ENCODE peak calls at places on chromosomes 16 and 17, in five cellular contexts. S is MM.1S, N is cardiac muscle cell, P is ovary, Y is AG09309. Q is an unnamed sample.

GRCh38 chr17:74642995-74643394 is 19.5 kb upstream of the CD300E start:
- DNase-seq in N (no peak), S (no peak), P (no peak), Y (no peak), Q (no peak)

GRCh38 chr17:58344047-58344790 is 7.8 kb downstream of the SUPT4H1 start:
- DNase-seq in P (no peak), N (peak), Y (no peak), S (peak), Q (no peak)

GRCh38 chr16:19139436-19140091 is 25.8 kb downstream of the ITPRIPL2 start:
- DNase-seq in P (no peak), N (no peak), Y (no peak), S (no peak), Q (no peak)

GRCh38 chr16:13307255-13307654 is 405.9 kb downstream of the SHISA9 start:
- DNase-seq in P (no peak), Y (no peak), N (no peak), S (no peak), Q (peak)

GRCh38 chr17:62644487-62645173 is 17.2 kb downstream of the MRC2 start:
- DNase-seq in P (no peak), Y (no peak), S (no peak), N (no peak), Q (no peak)

GRCh38 chr17:66814570-66814969 is 20.3 kb upstream of the CACNG5 start:
- DNase-seq in S (no peak), Y (no peak), P (no peak), N (no peak), Q (no peak)

GRCh38 chr16:67874147-67874771 is 1.4 kb downstream of the EDC4 start:
- DNase-seq in P (no peak), Y (no peak), S (no peak), N (no peak), Q (no peak)

GRCh38 chr17:62111562-62112180 is 46.6 kb upstream of the MED13 start:
- DNase-seq in S (peak), Y (no peak), P (no peak), N (no peak), Q (no peak)

GRCh38 chr17:19723967-19724366 is 7.6 kb upstream of the SLC47A2 start:
- DNase-seq in S (no peak), Y (no peak), P (no peak), N (no peak), Q (no peak)

GRCh38 chr16:73048292-73049050 is 543 bp upstream of the ZFHX3 start:
- DNase-seq in P (peak), Y (no peak), S (no peak), N (peak), Q (no peak)

GRCh38 chr17:80254396-80255241 is 6.0 kb upstream of the RNF213 start:
- DNase-seq in P (no peak), S (peak), Y (peak), N (peak), Q (peak)

GRCh38 chr16:24344791-24345190 is 88.7 kb downstream of the CACNG3 start:
- DNase-seq in S (no peak), Y (no peak), N (no peak), P (no peak), Q (no peak)

GRCh38 chr17:66829386-66829864 is 5.5 kb upstream of the CACNG5 start:
- DNase-seq in S (no peak), N (peak), P (peak), Y (peak), Q (peak)

GRCh38 chr16:54846761-54847160 is 83.9 kb upstream of the IRX5 start:
- DNase-seq in N (no peak), P (no peak), S (peak), Y (no peak), Q (no peak)

GRCh38 chr16:48206594-48207242 is 37.4 kb upstream of the LONP2 start:
- DNase-seq in N (peak), S (no peak), P (no peak), Y (no peak), Q (no peak)

GRCh38 chr16:67571464-67571863 is 9.1 kb downstream of the CTCF start:
- DNase-seq in S (no peak), N (peak), P (no peak), Y (no peak), Q (no peak)

GRCh38 chr17:40363480-40363838 is 1.1 kb downstream of the GJD3 start:
- DNase-seq in S (no peak), P (no peak), Y (no peak), N (peak), Q (no peak)

GRCh38 chr17:77441130-77441920 is 300.6 kb downstream of the SEC14L1 start:
- DNase-seq in N (peak), S (peak), P (no peak), Y (no peak), Q (no peak)
- TF ChIP-seq CTCF in N (no peak), S (peak), P (no peak), Y (no peak), Q (no peak)

GRCh38 chr16:85302848-85303353 is 190.6 kb upstream of the CIBAR2 start:
- DNase-seq in S (no peak), N (no peak), Y (no peak), P (no peak), Q (no peak)
- H3K4me3 ChIP-seq in S (no peak), N (no peak), Y (no peak), P (no peak), Q (no peak)

GRCh38 chr16:81831722-81832126 is 52.6 kb downstream of the PLCG2 start:
- DNase-seq in N (peak), Y (no peak), S (peak), P (no peak), Q (no peak)
- TF ChIP-seq CTCF in N (no peak), Y (no peak), S (peak), P (no peak), Q (no peak)

GRCh38 chr16:3377917-3378316 is 22.2 kb downstream of the OR2C1 start:
- DNase-seq in P (no peak), S (no peak), Y (no peak), N (no peak), Q (no peak)
- H3K4me3 ChIP-seq in P (no peak), S (no peak), Y (no peak), N (no peak), Q (no peak)

GRCh38 chr16:58487566-58488351 is 12.2 kb upstream of the NDRG4 start:
- DNase-seq in Y (no peak), P (peak), S (peak), N (peak), Q (no peak)
- TF ChIP-seq CTCF in Y (peak), P (peak), S (peak), N (peak), Q (peak)

GRCh38 chr17:15502315-15503112 is 35.1 kb upstream of the CDRT4 start:
- DNase-seq in P (peak), N (peak), S (no peak), Y (peak), Q (no peak)
- H3K4me3 ChIP-seq in P (peak), N (no peak), S (no peak), Y (peak), Q (no peak)

DNA sequence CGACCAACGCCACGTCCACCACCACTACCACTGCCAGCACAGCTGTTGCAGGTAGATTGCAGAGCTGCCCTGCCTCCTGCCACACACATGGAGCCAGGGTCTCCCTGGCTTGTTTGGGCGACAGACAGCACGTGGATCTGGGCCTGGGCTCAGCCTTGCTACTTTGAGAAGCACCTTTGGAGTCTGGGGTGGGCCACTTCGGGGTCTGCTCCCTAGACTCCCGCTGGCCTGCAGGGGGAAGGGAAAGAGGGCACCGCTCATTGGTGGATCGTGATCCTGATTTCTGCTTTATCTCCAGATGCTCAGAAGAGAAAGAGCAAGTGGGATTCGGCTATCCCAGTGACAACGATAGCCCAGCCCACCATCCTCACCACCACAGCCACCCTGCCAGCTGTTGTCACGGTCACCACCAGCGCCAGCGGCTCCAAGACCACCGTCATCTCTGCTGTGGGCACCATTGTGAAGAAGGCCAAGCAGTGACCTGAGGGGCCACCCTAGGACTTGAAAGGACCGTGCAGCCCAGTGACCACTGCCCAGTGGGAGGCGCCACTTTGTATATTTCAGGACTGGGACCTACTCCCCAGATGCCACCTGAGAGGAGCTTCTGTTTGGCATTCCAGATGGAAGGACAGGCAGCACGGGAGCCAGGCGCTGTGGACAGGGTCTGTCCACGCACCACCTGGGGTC is 15.1 kb upstream of the ITGB4 start:
- DNase-seq in Y (no peak), S (no peak), N (no peak), P (no peak), Q (no peak)
- TF ChIP-seq CTCF in Y (no peak), S (no peak), N (no peak), P (no peak), Q (no peak)

DNA sequence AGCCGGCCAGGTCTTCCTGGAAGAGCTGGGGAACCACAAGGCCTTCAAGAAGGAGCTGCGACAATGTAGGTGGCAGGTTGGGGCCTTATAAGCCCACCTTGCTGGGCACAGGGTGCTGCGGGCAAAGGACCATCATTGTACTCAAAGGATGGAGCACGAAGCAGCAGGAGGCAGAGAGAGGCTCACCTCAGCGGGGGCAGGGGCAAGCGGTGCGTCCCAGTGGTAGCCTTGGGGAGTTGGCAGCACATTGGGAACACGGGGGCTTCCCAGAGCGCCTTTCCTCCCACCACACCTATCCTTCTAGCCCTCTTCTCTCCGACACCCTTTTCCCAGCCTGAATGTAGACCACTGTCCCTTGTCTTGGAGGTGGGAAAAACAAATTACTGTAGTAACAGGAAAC is 2.1 kb downstream of the CNP start:
- DNase-seq in Y (no peak), N (no peak), P (no peak), S (no peak), Q (no peak)
- H3K4me3 ChIP-seq in Y (no peak), N (no peak), P (no peak), S (no peak), Q (no peak)

DNA sequence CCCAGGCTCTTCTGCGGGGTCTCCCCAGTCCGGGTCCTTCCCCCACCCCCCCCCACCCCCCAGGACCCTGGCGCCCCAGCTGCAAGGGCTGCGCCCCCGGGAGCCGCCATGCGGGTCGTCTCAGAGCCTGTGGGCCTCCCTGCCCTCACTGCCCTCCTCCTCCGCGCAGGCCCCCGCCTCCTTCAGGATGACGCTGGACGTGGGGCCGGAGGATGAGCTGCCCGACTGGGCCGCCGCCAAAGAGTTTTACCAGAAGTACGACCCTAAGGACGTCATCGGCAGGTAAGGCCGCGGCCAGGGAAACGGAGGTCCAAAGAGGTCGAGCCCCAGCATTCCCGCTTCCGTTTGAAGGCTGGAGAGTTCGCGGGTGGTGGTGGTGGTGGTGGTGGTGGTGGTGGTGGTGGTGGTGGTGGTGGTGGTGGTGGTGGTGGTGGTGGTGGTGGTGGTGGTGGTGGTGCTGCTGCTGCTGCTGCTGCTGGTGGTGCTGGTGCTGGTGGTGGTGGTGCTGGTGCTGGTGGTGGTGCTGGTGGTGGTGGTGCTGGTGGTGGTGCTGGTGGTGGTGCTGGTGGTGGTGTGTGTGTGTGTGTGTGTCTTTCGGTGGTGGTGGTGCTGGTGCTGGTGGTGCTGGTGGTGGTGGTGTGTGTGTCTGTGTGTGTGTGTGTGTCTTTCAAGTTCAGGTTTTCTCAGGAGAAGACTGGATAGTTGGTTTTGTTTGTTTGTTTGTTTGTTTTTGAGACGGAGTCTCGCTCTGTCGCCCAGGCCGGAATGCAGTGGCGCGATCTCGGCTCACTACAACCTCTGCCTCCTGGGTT is 615 bp downstream of the PHKG2 start:
- DNase-seq in Y (no peak), P (peak), N (peak), S (peak), Q (no peak)
- TF ChIP-seq CTCF in Y (no peak), P (no peak), N (no peak), S (no peak), Q (no peak)

GRCh38 chr17:44533533-44534246 is 23.6 kb upstream of the FZD2 start:
- DNase-seq in S (peak), N (peak), Y (no peak), P (peak), Q (no peak)
- H3K4me3 ChIP-seq in S (no peak), N (no peak), Y (no peak), P (no peak), Q (no peak)

Q was measured in retinal pigment epithelial cell.